ENCODE peak calls at places on chromosomes 6 and 20, in seven cellular contexts. One of them, this sample, is unnamed.

GRCh38 chr6:8131265-8131897 is 29.0 kb upstream of the EEF1E1 start:
- DNase-seq in fibroblast of lung: peak; percentile 74
- DNase-seq in NCI-H345: peak; percentile 31
- DNase-seq in fibroblast of pulmonary artery: peak; percentile 77
- DNase-seq in mucosa of gallbladder: peak; percentile 51
- DNase-seq in foreskin fibroblast: peak; percentile 87
- DNase-seq in psoas muscle: no peak
- DNase-seq in this sample: peak; percentile 47

GRCh38 chr6:66423047-66423446 is 716.0 kb upstream of the EYS start:
- DNase-seq in fibroblast of lung: no peak
- DNase-seq in NCI-H345: no peak
- DNase-seq in fibroblast of pulmonary artery: no peak
- DNase-seq in mucosa of gallbladder: no peak
- DNase-seq in foreskin fibroblast: no peak
- DNase-seq in psoas muscle: no peak
- DNase-seq in this sample: no peak

GRCh38 chr6:135114355-135115145 is 59.9 kb upstream of the HBS1L start:
- DNase-seq in fibroblast of lung: no peak
- DNase-seq in NCI-H345: no peak
- DNase-seq in fibroblast of pulmonary artery: no peak
- DNase-seq in mucosa of gallbladder: no peak
- DNase-seq in foreskin fibroblast: no peak
- DNase-seq in psoas muscle: no peak
- DNase-seq in this sample: no peak

GRCh38 chr6:25835442-25836283 is 3.8 kb upstream of the SLC17A1 start:
- DNase-seq in fibroblast of lung: no peak
- DNase-seq in NCI-H345: no peak
- DNase-seq in fibroblast of pulmonary artery: peak; percentile 61
- DNase-seq in mucosa of gallbladder: no peak
- DNase-seq in foreskin fibroblast: no peak
- DNase-seq in psoas muscle: no peak
- DNase-seq in this sample: no peak

GRCh38 chr6:28980797-28981390 is 24.2 kb downstream of the ZNF311 start:
- DNase-seq in fibroblast of lung: peak; percentile 78
- DNase-seq in NCI-H345: peak; percentile 63
- DNase-seq in fibroblast of pulmonary artery: peak; percentile 83
- DNase-seq in mucosa of gallbladder: peak; percentile 49
- DNase-seq in foreskin fibroblast: peak; percentile 85
- DNase-seq in psoas muscle: peak; percentile 58
- DNase-seq in this sample: peak; percentile 53

GRCh38 chr6:151014404-151015150 is 149.1 kb downstream of the MTHFD1L start:
- DNase-seq in fibroblast of lung: peak; percentile 80
- DNase-seq in NCI-H345: peak; percentile 65
- DNase-seq in fibroblast of pulmonary artery: peak; percentile 79
- DNase-seq in mucosa of gallbladder: peak; percentile 73
- DNase-seq in foreskin fibroblast: peak; percentile 82
- DNase-seq in psoas muscle: peak; percentile 74
- DNase-seq in this sample: no peak

GRCh38 chr6:6007311-6008113 is 787 bp upstream of the NRN1 start:
- DNase-seq in fibroblast of lung: no peak
- DNase-seq in NCI-H345: peak; percentile 54
- DNase-seq in fibroblast of pulmonary artery: no peak
- DNase-seq in mucosa of gallbladder: no peak
- DNase-seq in foreskin fibroblast: no peak
- DNase-seq in psoas muscle: peak; percentile 61
- DNase-seq in this sample: no peak

GRCh38 chr6:44117397-44118128 is 9.7 kb downstream of the MRPL14 start:
- DNase-seq in fibroblast of lung: no peak
- DNase-seq in NCI-H345: no peak
- DNase-seq in fibroblast of pulmonary artery: no peak
- DNase-seq in mucosa of gallbladder: no peak
- DNase-seq in foreskin fibroblast: no peak
- DNase-seq in psoas muscle: no peak
- DNase-seq in this sample: no peak

GRCh38 chr6:109424946-109425345 is 15.5 kb downstream of the PPIL6 start:
- DNase-seq in fibroblast of lung: no peak
- DNase-seq in NCI-H345: no peak
- DNase-seq in fibroblast of pulmonary artery: no peak
- DNase-seq in mucosa of gallbladder: no peak
- DNase-seq in foreskin fibroblast: no peak
- DNase-seq in psoas muscle: no peak
- DNase-seq in this sample: no peak

GRCh38 chr6:31586013-31586412 is at the start of gene LST1:
- DNase-seq in fibroblast of lung: no peak
- DNase-seq in NCI-H345: no peak
- DNase-seq in fibroblast of pulmonary artery: peak; percentile 46
- DNase-seq in mucosa of gallbladder: no peak
- DNase-seq in foreskin fibroblast: no peak
- DNase-seq in psoas muscle: no peak
- DNase-seq in this sample: no peak

GRCh38 chr6:169161572-169162167 is 92.0 kb downstream of the THBS2 start:
- DNase-seq in fibroblast of lung: no peak
- DNase-seq in NCI-H345: no peak
- DNase-seq in fibroblast of pulmonary artery: no peak
- DNase-seq in mucosa of gallbladder: no peak
- DNase-seq in foreskin fibroblast: peak; percentile 41
- DNase-seq in psoas muscle: no peak
- DNase-seq in this sample: no peak

GRCh38 chr20:53445276-53445675 is 148.4 kb downstream of the ZNF217 start:
- DNase-seq in fibroblast of lung: peak; percentile 8
- DNase-seq in NCI-H345: no peak
- DNase-seq in fibroblast of pulmonary artery: peak; percentile 28
- DNase-seq in mucosa of gallbladder: no peak
- DNase-seq in foreskin fibroblast: no peak
- DNase-seq in psoas muscle: no peak
- DNase-seq in this sample: no peak

GRCh38 chr20:46049190-46049589 is 20.2 kb downstream of the SLC12A5 start:
- DNase-seq in fibroblast of lung: no peak
- DNase-seq in NCI-H345: no peak
- DNase-seq in fibroblast of pulmonary artery: no peak
- DNase-seq in mucosa of gallbladder: no peak
- DNase-seq in foreskin fibroblast: no peak
- DNase-seq in psoas muscle: no peak
- DNase-seq in this sample: no peak

GRCh38 chr20:63347081-63347741 is 13.9 kb downstream of the CHRNA4 start:
- DNase-seq in fibroblast of lung: no peak
- DNase-seq in NCI-H345: no peak
- DNase-seq in fibroblast of pulmonary artery: no peak
- DNase-seq in mucosa of gallbladder: no peak
- DNase-seq in foreskin fibroblast: no peak
- DNase-seq in psoas muscle: no peak
- DNase-seq in this sample: no peak

GRCh38 chr6:99612551-99613397 is 6.1 kb downstream of the PRDM13 start:
- DNase-seq in fibroblast of lung: no peak
- DNase-seq in NCI-H345: peak; percentile 60
- DNase-seq in fibroblast of pulmonary artery: no peak
- DNase-seq in mucosa of gallbladder: no peak
- DNase-seq in foreskin fibroblast: no peak
- DNase-seq in psoas muscle: peak; percentile 32
- DNase-seq in this sample: no peak

GRCh38 chr20:47454298-47455132 is 47.2 kb upstream of the NCOA3 start:
- DNase-seq in fibroblast of lung: no peak
- DNase-seq in NCI-H345: no peak
- DNase-seq in fibroblast of pulmonary artery: peak; percentile 31
- DNase-seq in mucosa of gallbladder: no peak
- DNase-seq in foreskin fibroblast: no peak
- DNase-seq in psoas muscle: no peak
- DNase-seq in this sample: no peak

GRCh38 chr20:41509316-41509715 is 108.9 kb downstream of the CHD6 start:
- DNase-seq in fibroblast of lung: no peak
- DNase-seq in NCI-H345: peak; percentile 54
- DNase-seq in fibroblast of pulmonary artery: no peak
- DNase-seq in mucosa of gallbladder: no peak
- DNase-seq in foreskin fibroblast: no peak
- DNase-seq in psoas muscle: no peak
- DNase-seq in this sample: no peak

GRCh38 chr20:24608926-24609667 is 139.7 kb downstream of the SYNDIG1 start:
- DNase-seq in fibroblast of lung: peak; percentile 39
- DNase-seq in NCI-H345: no peak
- DNase-seq in fibroblast of pulmonary artery: peak; percentile 7
- DNase-seq in mucosa of gallbladder: no peak
- DNase-seq in foreskin fibroblast: peak; percentile 54
- DNase-seq in psoas muscle: no peak
- DNase-seq in this sample: no peak

GRCh38 chr20:47357296-47358051 is 975 bp upstream of the ZMYND8 start:
- DNase-seq in fibroblast of lung: peak; percentile 91
- DNase-seq in NCI-H345: peak; percentile 88
- DNase-seq in fibroblast of pulmonary artery: peak; percentile 94
- DNase-seq in mucosa of gallbladder: peak; percentile 83
- DNase-seq in foreskin fibroblast: peak; percentile 96
- DNase-seq in psoas muscle: peak; percentile 88
- DNase-seq in this sample: peak; percentile 63

GRCh38 chr6:1296542-1296941 is 15.4 kb upstream of the FOXQ1 start:
- DNase-seq in fibroblast of lung: peak; percentile 53
- DNase-seq in NCI-H345: no peak
- DNase-seq in fibroblast of pulmonary artery: no peak
- DNase-seq in mucosa of gallbladder: no peak
- DNase-seq in foreskin fibroblast: peak; percentile 73
- DNase-seq in psoas muscle: no peak
- DNase-seq in this sample: no peak

GRCh38 chr6:159042003-159042823 is 2.6 kb downstream of the TAGAP start:
- DNase-seq in fibroblast of lung: peak; percentile 64
- DNase-seq in NCI-H345: peak; percentile 80
- DNase-seq in fibroblast of pulmonary artery: peak; percentile 66
- DNase-seq in mucosa of gallbladder: peak; percentile 74
- DNase-seq in foreskin fibroblast: peak; percentile 63
- DNase-seq in psoas muscle: peak; percentile 65
- DNase-seq in this sample: peak; percentile 35

This sample was measured in fibroblast of the conjunctiva.